ENCODE peak calls at places on chromosome 3, in five cellular contexts. B, J, M, G and Y are unnamed samples.

GRCh38 chr3:160226026-160226739 is 961 bp downstream of the C3orf80 start:
- DNase-seq in M (no peak), B (peak; percentile 9), G (no peak), J (no peak), Y (no peak)

GRCh38 chr3:193586526-193586925 is 6.5 kb upstream of the OPA1 start:
- DNase-seq in G (no peak), B (no peak), M (no peak), J (no peak), Y (no peak)

GRCh38 chr3:31562525-31562924 is 29.8 kb downstream of the STT3B start:
- DNase-seq in J (no peak), B (no peak), G (no peak), M (no peak), Y (no peak)

GRCh38 chr3:63967675-63968611 is 55.4 kb downstream of the PSMD6 start:
- DNase-seq in M (peak; percentile 35), G (no peak), J (peak; percentile 36), B (peak; percentile 79), Y (peak; percentile 41)

GRCh38 chr3:19644405-19644804 is 289.6 kb downstream of the EFHB start:
- DNase-seq in M (no peak), J (no peak), G (no peak), B (no peak), Y (no peak)

GRCh38 chr3:164608554-164609276 is 469.6 kb downstream of the SI start:
- DNase-seq in G (no peak), J (no peak), B (no peak), M (no peak), Y (no peak)

GRCh38 chr3:111812680-111813079 is 46.4 kb upstream of the PHLDB2 start:
- DNase-seq in J (no peak), M (no peak), B (no peak), G (no peak), Y (no peak)

GRCh38 chr3:157239082-157239704 is 79.2 kb upstream of the CCNL1 start:
- DNase-seq in M (peak; percentile 66), G (peak; percentile 71), B (peak; percentile 51), J (peak; percentile 23), Y (peak; percentile 73)

GRCh38 chr3:54987719-54988118 is 59.9 kb upstream of the LRTM1 start:
- DNase-seq in B (no peak), G (no peak), J (no peak), M (no peak), Y (peak; percentile 9)

GRCh38 chr3:27279153-27279552 is 90.0 kb downstream of the NEK10 start:
- DNase-seq in B (peak; percentile 33), G (no peak), M (peak; percentile 9), J (no peak), Y (peak; percentile 20)

GRCh38 chr3:98977520-98977919 is 76.0 kb upstream of the DCBLD2 start:
- DNase-seq in M (peak; percentile 80), J (no peak), B (peak; percentile 70), G (no peak), Y (peak; percentile 76)

GRCh38 chr3:98817546-98817945 is 54.4 kb downstream of the ST3GAL6 start:
- DNase-seq in M (peak; percentile 57), B (peak; percentile 66), G (no peak), J (no peak), Y (peak; percentile 50)

GRCh38 chr3:126496894-126497850 is 20.4 kb downstream of the UROC1 start:
- DNase-seq in G (no peak), M (no peak), B (no peak), J (no peak), Y (no peak)

GRCh38 chr3:4773583-4773982 is 205.7 kb upstream of the BHLHE40 start:
- DNase-seq in J (no peak), M (no peak), G (no peak), B (no peak), Y (no peak)

DNA sequence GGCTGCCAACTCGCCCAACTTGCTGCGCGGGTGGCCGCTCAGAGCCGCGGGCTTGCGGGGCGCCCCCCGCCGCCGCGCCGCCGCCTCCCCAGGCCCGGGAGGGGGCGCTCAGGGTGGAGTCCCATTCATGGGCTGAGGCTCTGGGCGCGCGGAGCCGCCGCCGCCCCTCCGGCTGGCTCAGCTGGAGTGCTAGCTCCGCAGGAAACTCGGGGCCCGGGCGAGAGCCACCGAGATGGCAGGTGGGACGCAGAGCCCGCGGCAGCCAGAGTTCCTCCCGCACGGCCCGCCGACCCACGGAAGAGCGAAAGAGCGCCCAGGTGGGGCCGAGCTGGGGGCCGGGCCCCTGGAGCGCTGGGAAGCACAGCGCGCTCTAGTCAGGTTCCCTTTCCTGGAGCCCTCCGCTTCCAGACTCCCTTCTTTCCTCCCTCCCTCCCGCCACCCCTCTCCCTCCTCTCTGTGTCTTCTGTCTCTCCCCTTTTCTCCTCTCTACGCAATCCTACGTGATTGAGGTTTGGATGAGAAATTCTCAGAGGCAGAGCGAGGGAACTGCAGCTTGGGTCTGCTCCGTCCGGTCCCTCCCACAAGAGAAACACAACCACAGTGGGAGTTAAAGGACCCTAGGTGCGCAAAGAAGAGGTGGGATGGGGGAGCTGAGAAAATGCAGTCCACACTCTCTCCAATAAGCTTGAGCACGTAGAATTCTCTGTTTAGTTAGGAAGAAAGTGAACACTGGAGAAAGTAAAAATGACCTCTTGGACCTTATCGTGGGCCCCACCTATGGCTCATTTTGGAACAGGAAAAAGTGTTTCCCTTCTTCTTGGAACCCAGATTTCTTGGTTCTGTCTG is 317.3 kb downstream of the FGF12 start:
- DNase-seq in G (no peak), M (peak; percentile 12), B (no peak), J (no peak), Y (no peak)
- TF ChIP-seq CTCF in G (no peak), M (peak; percentile 18), B (no peak), J (no peak), Y (no peak)

DNA sequence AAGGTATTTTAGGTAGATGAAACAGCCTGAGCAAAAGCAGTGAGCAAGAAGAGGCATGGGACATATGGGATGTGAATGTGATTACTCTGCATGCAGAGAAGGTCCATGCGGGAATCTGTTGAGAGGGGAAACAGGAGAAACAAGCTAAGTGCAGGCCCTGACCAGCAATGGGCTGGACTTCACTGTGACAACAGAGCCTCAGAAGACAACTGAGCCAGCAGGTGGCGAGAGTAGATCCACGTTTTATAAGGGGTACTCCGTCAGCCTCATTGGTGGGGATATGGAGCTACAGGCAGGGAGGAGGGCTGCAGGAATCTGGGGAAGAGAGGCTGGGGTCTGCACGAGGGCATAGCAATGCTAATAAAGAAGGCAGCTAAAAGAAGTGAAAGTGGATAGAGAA is 405.9 kb upstream of the LMCD1 start:
- DNase-seq in M (peak; percentile 3), J (no peak), G (no peak), B (no peak), Y (no peak)
- TF ChIP-seq CTCF in M (peak; percentile 33), J (no peak), G (no peak), B (no peak), Y (no peak)

GRCh38 chr3:196632033-196632751 is 7.3 kb upstream of the NRROS start:
- DNase-seq in M (peak; percentile 71), B (peak; percentile 72), G (peak; percentile 86), J (peak; percentile 67), Y (peak; percentile 78)
- TF ChIP-seq CTCF in M (peak; percentile 26), B (peak; percentile 34), G (no peak), J (peak; percentile 53), Y (peak; percentile 23)

GRCh38 chr3:39107056-39107873 is at the start of the genes GORASP1 and TTC21A:
- DNase-seq in M (peak; percentile 89), J (peak; percentile 91), G (peak; percentile 90), B (peak; percentile 90), Y (peak; percentile 84)
- TF ChIP-seq CTCF in M (no peak), J (no peak), G (no peak), B (no peak), Y (no peak)

GRCh38 chr3:41863024-41863423 is 98.9 kb downstream of the ULK4 start:
- DNase-seq in G (no peak), B (no peak), J (no peak), M (peak; percentile 39), Y (peak; percentile 13)
- TF ChIP-seq CTCF in G (no peak), B (peak; percentile 14), J (no peak), M (peak; percentile 49), Y (no peak)

GRCh38 chr3:56547486-56547885 is 9.5 kb upstream of the CCDC66 start:
- DNase-seq in J (no peak), G (no peak), B (no peak), M (peak; percentile 20), Y (peak; percentile 28)
- TF ChIP-seq CTCF in J (no peak), G (no peak), B (no peak), M (no peak), Y (peak; percentile 8)

GRCh38 chr3:154743418-154743817 is 313.4 kb upstream of the GPR149 start:
- DNase-seq in M (no peak), B (no peak), J (no peak), G (no peak), Y (no peak)

GRCh38 chr3:154745122-154745521 is 315.1 kb upstream of the GPR149 start:
- DNase-seq in M (no peak), B (no peak), G (no peak), J (no peak), Y (no peak)

GRCh38 chr3:154749514-154749913 is 319.5 kb upstream of the GPR149 start:
- DNase-seq in G (no peak), J (no peak), M (no peak), B (no peak), Y (no peak)

GRCh38 chr3:154745925-154746324 is 315.9 kb upstream of the GPR149 start:
- DNase-seq in G (no peak), B (no peak), M (peak; percentile 20), J (no peak), Y (peak; percentile 26)
- TF ChIP-seq CTCF in G (no peak), B (no peak), M (peak; percentile 42), J (no peak), Y (peak; percentile 36)